ENCODE peak calls at places on chromosomes 7 and 10, in seven cellular contexts. One of them, this sample, is unnamed.

GRCh38 chr10:52664629-52665028 is 108.0 kb downstream of the MBL2 start:
- DNase-seq in sigmoid colon: no peak
- DNase-seq in heart right ventricle: no peak
- DNase-seq in uterus: no peak
- DNase-seq in psoas muscle: no peak
- DNase-seq in left lung: no peak
- DNase-seq in breast epithelium: no peak
- DNase-seq in this sample: no peak

GRCh38 chr7:30423793-30424505 is 54.6 kb downstream of the NOD1 start:
- DNase-seq in sigmoid colon: peak
- DNase-seq in heart right ventricle: no peak
- DNase-seq in uterus: no peak
- DNase-seq in psoas muscle: no peak
- DNase-seq in left lung: no peak
- DNase-seq in breast epithelium: no peak
- DNase-seq in this sample: no peak

GRCh38 chr7:98754041-98754479 is 115.8 kb downstream of the TMEM130 start:
- DNase-seq in sigmoid colon: no peak
- DNase-seq in heart right ventricle: no peak
- DNase-seq in uterus: no peak
- DNase-seq in psoas muscle: no peak
- DNase-seq in left lung: no peak
- DNase-seq in breast epithelium: no peak
- DNase-seq in this sample: no peak

GRCh38 chr10:130560079-130560478 is 423.9 kb downstream of the GLRX3 start:
- DNase-seq in sigmoid colon: no peak
- DNase-seq in heart right ventricle: no peak
- DNase-seq in uterus: no peak
- DNase-seq in psoas muscle: no peak
- DNase-seq in left lung: no peak
- DNase-seq in breast epithelium: no peak
- DNase-seq in this sample: no peak

GRCh38 chr7:148637094-148637493 is 46.5 kb downstream of the C7orf33 start:
- DNase-seq in sigmoid colon: no peak
- DNase-seq in heart right ventricle: no peak
- DNase-seq in uterus: no peak
- DNase-seq in psoas muscle: no peak
- DNase-seq in left lung: no peak
- DNase-seq in breast epithelium: no peak
- DNase-seq in this sample: no peak

GRCh38 chr7:79610905-79611304 is 157.4 kb upstream of the MAGI2 start:
- DNase-seq in sigmoid colon: no peak
- DNase-seq in heart right ventricle: no peak
- DNase-seq in uterus: no peak
- DNase-seq in psoas muscle: no peak
- DNase-seq in left lung: no peak
- DNase-seq in breast epithelium: no peak
- DNase-seq in this sample: no peak

GRCh38 chr7:44172803-44173424 is 16.3 kb downstream of the GCK start:
- DNase-seq in sigmoid colon: no peak
- DNase-seq in heart right ventricle: no peak
- DNase-seq in uterus: no peak
- DNase-seq in psoas muscle: no peak
- DNase-seq in left lung: no peak
- DNase-seq in breast epithelium: no peak
- DNase-seq in this sample: no peak

GRCh38 chr10:98312349-98312748 is 44.4 kb upstream of the LOXL4 start:
- DNase-seq in sigmoid colon: no peak
- DNase-seq in heart right ventricle: no peak
- DNase-seq in uterus: no peak
- DNase-seq in psoas muscle: no peak
- DNase-seq in left lung: no peak
- DNase-seq in breast epithelium: no peak
- DNase-seq in this sample: no peak

GRCh38 chr10:27380929-27381358 is 123.2 kb upstream of the RAB18 start:
- DNase-seq in sigmoid colon: no peak
- DNase-seq in heart right ventricle: no peak
- DNase-seq in uterus: no peak
- DNase-seq in psoas muscle: no peak
- DNase-seq in left lung: no peak
- DNase-seq in breast epithelium: no peak
- DNase-seq in this sample: no peak

GRCh38 chr7:159030490-159031134 is 114.1 kb downstream of the VIPR2 start:
- DNase-seq in sigmoid colon: peak
- DNase-seq in heart right ventricle: peak
- DNase-seq in uterus: peak
- DNase-seq in psoas muscle: peak
- DNase-seq in left lung: no peak
- DNase-seq in breast epithelium: peak
- DNase-seq in this sample: peak

GRCh38 chr7:50164552-50165220 is 71.6 kb upstream of the ZPBP start:
- DNase-seq in sigmoid colon: no peak
- DNase-seq in heart right ventricle: no peak
- DNase-seq in uterus: no peak
- DNase-seq in psoas muscle: no peak
- DNase-seq in left lung: no peak
- DNase-seq in breast epithelium: no peak
- DNase-seq in this sample: no peak

GRCh38 chr10:97570789-97571536 is 1.6 kb upstream of the ANKRD2 start:
- DNase-seq in sigmoid colon: no peak
- DNase-seq in heart right ventricle: no peak
- DNase-seq in uterus: no peak
- DNase-seq in psoas muscle: peak
- DNase-seq in left lung: peak
- DNase-seq in breast epithelium: no peak
- DNase-seq in this sample: peak

GRCh38 chr10:80878330-80878729 is 340.6 kb downstream of the SH2D4B start:
- DNase-seq in sigmoid colon: no peak
- DNase-seq in heart right ventricle: no peak
- DNase-seq in uterus: no peak
- DNase-seq in psoas muscle: no peak
- DNase-seq in left lung: no peak
- DNase-seq in breast epithelium: no peak
- DNase-seq in this sample: no peak

GRCh38 chr7:114472896-114473512 is 58.4 kb downstream of the FOXP2 start:
- DNase-seq in sigmoid colon: no peak
- DNase-seq in heart right ventricle: no peak
- DNase-seq in uterus: no peak
- DNase-seq in psoas muscle: no peak
- DNase-seq in left lung: no peak
- DNase-seq in breast epithelium: no peak
- DNase-seq in this sample: no peak
- H3K27ac ChIP-seq in sigmoid colon: no peak
- H3K27ac ChIP-seq in heart right ventricle: no peak
- H3K27ac ChIP-seq in uterus: no peak
- H3K27ac ChIP-seq in psoas muscle: peak
- H3K27ac ChIP-seq in left lung: no peak
- H3K27ac ChIP-seq in breast epithelium: no peak
- H3K27ac ChIP-seq in this sample: no peak

GRCh38 chr7:12685550-12685949 is 1.9 kb upstream of the ARL4A start:
- DNase-seq in sigmoid colon: no peak
- DNase-seq in heart right ventricle: peak
- DNase-seq in uterus: peak
- DNase-seq in psoas muscle: no peak
- DNase-seq in left lung: no peak
- DNase-seq in breast epithelium: no peak
- DNase-seq in this sample: peak
- TF ChIP-seq CTCF in sigmoid colon: no peak
- TF ChIP-seq CTCF in heart right ventricle: no peak
- TF ChIP-seq CTCF in uterus: no peak
- TF ChIP-seq CTCF in psoas muscle: peak
- TF ChIP-seq CTCF in left lung: peak
- TF ChIP-seq CTCF in breast epithelium: no peak
- TF ChIP-seq CTCF in this sample: peak

GRCh38 chr10:120734476-120735078 is 116.6 kb upstream of the WDR11 start:
- DNase-seq in sigmoid colon: no peak
- DNase-seq in heart right ventricle: no peak
- DNase-seq in uterus: no peak
- DNase-seq in psoas muscle: no peak
- DNase-seq in left lung: no peak
- DNase-seq in breast epithelium: no peak
- DNase-seq in this sample: no peak

GRCh38 chr10:120732067-120732466 is 119.1 kb upstream of the WDR11 start:
- DNase-seq in sigmoid colon: no peak
- DNase-seq in heart right ventricle: no peak
- DNase-seq in uterus: no peak
- DNase-seq in psoas muscle: no peak
- DNase-seq in left lung: no peak
- DNase-seq in breast epithelium: no peak
- DNase-seq in this sample: no peak

GRCh38 chr10:120735773-120736371 is 115.3 kb upstream of the WDR11 start:
- DNase-seq in sigmoid colon: no peak
- DNase-seq in heart right ventricle: no peak
- DNase-seq in uterus: no peak
- DNase-seq in psoas muscle: no peak
- DNase-seq in left lung: no peak
- DNase-seq in breast epithelium: no peak
- DNase-seq in this sample: no peak

GRCh38 chr10:120735315-120735714 is 115.8 kb upstream of the WDR11 start:
- DNase-seq in sigmoid colon: no peak
- DNase-seq in heart right ventricle: no peak
- DNase-seq in uterus: no peak
- DNase-seq in psoas muscle: no peak
- DNase-seq in left lung: no peak
- DNase-seq in breast epithelium: no peak
- DNase-seq in this sample: no peak

GRCh38 chr10:120732643-120733313 is 118.4 kb upstream of the WDR11 start:
- DNase-seq in sigmoid colon: no peak
- DNase-seq in heart right ventricle: no peak
- DNase-seq in uterus: no peak
- DNase-seq in psoas muscle: no peak
- DNase-seq in left lung: no peak
- DNase-seq in breast epithelium: no peak
- DNase-seq in this sample: no peak
- H3K4me3 ChIP-seq in sigmoid colon: no peak
- H3K4me3 ChIP-seq in heart right ventricle: no peak
- H3K4me3 ChIP-seq in uterus: no peak
- H3K4me3 ChIP-seq in psoas muscle: no peak
- H3K4me3 ChIP-seq in left lung: no peak
- H3K4me3 ChIP-seq in breast epithelium: no peak
- H3K4me3 ChIP-seq in this sample: no peak

GRCh38 chr10:63268139-63268797 is 135.1 kb downstream of the NRBF2 start:
- DNase-seq in sigmoid colon: no peak
- DNase-seq in heart right ventricle: no peak
- DNase-seq in uterus: no peak
- DNase-seq in psoas muscle: no peak
- DNase-seq in left lung: no peak
- DNase-seq in breast epithelium: no peak
- DNase-seq in this sample: no peak
- H3K27ac ChIP-seq in sigmoid colon: peak
- H3K27ac ChIP-seq in heart right ventricle: peak
- H3K27ac ChIP-seq in uterus: peak
- H3K27ac ChIP-seq in psoas muscle: peak
- H3K27ac ChIP-seq in left lung: peak
- H3K27ac ChIP-seq in breast epithelium: peak
- H3K27ac ChIP-seq in this sample: peak

GRCh38 chr10:15461353-15462108 is 90.4 kb upstream of the FAM171A1 start:
- DNase-seq in sigmoid colon: no peak
- DNase-seq in heart right ventricle: peak
- DNase-seq in uterus: peak
- DNase-seq in psoas muscle: peak
- DNase-seq in left lung: no peak
- DNase-seq in breast epithelium: no peak
- DNase-seq in this sample: no peak
- TF ChIP-seq CTCF in sigmoid colon: no peak
- TF ChIP-seq CTCF in heart right ventricle: no peak
- TF ChIP-seq CTCF in uterus: no peak
- TF ChIP-seq CTCF in psoas muscle: no peak
- TF ChIP-seq CTCF in left lung: no peak
- TF ChIP-seq CTCF in breast epithelium: no peak
- TF ChIP-seq CTCF in this sample: no peak